ENCODE peak calls at places on chromosomes 2 and 18, in five cellular contexts. N, C, U, Y and K are unnamed samples.

GRCh38 chr2:94966689-94967088 is 58.8 kb upstream of the MAL start:
- DNase-seq in N (no peak), C (no peak), U (no peak), Y (no peak), K (no peak)

GRCh38 chr2:106189764-106190468 is 4.2 kb downstream of the UXS1 start:
- DNase-seq in N (no peak), C (no peak), U (no peak), Y (peak; percentile 67), K (no peak)

GRCh38 chr2:57448816-57449215 is 597.8 kb upstream of the VRK2 start:
- DNase-seq in N (no peak), C (no peak), U (no peak), Y (no peak), K (no peak)

GRCh38 chr2:241844066-241844728 is 14.5 kb downstream of the PDCD1 start:
- DNase-seq in N (peak; percentile 46), C (peak; percentile 45), U (peak; percentile 21), Y (peak; percentile 75), K (no peak)

GRCh38 chr18:9683418-9684396 is 24.4 kb upstream of the RAB31 start:
- DNase-seq in N (no peak), C (no peak), U (peak; percentile 59), Y (peak; percentile 79), K (no peak)

GRCh38 chr2:168583064-168583709 is 127.1 kb downstream of the CERS6 start:
- DNase-seq in N (no peak), C (no peak), U (no peak), Y (peak; percentile 44), K (no peak)

GRCh38 chr2:120005834-120006521 is 6.9 kb upstream of the EPB41L5 start:
- DNase-seq in N (no peak), C (no peak), U (no peak), Y (no peak), K (no peak)

GRCh38 chr2:226115102-226115831 is 684.4 kb downstream of the IRS1 start:
- DNase-seq in N (no peak), C (no peak), U (peak; percentile 48), Y (peak; percentile 94), K (no peak)

GRCh38 chr2:108594132-108594981 is 60.1 kb downstream of the LIMS1 start:
- DNase-seq in N (peak; percentile 44), C (no peak), U (no peak), Y (peak; percentile 92), K (no peak)

GRCh38 chr2:134539946-134540345 is 178.9 kb downstream of the TMEM163 start:
- DNase-seq in N (no peak), C (no peak), U (no peak), Y (no peak), K (no peak)

GRCh38 chr2:97678217-97678762 is 8.8 kb downstream of the C2orf92 start:
- DNase-seq in N (no peak), C (no peak), U (no peak), Y (no peak), K (no peak)

GRCh38 chr2:187266147-187266546 is 181.9 kb downstream of the CALCRL start:
- DNase-seq in N (no peak), C (no peak), U (no peak), Y (no peak), K (no peak)

GRCh38 chr2:105447476-105447875 is 48.6 kb upstream of the FHL2 start:
- DNase-seq in N (no peak), C (no peak), U (peak; percentile 33), Y (no peak), K (no peak)

GRCh38 chr2:122531803-122532344 is 776.4 kb downstream of the TSN start:
- DNase-seq in N (peak; percentile 29), C (peak; percentile 88), U (no peak), Y (no peak), K (peak; percentile 98)

GRCh38 chr18:76053551-76053950 is 441.5 kb downstream of the ZNF516 start:
- DNase-seq in N (no peak), C (no peak), U (no peak), Y (no peak), K (no peak)

GRCh38 chr2:218010116-218010837 is 7.5 kb upstream of the TNS1 start:
- DNase-seq in N (peak; percentile 51), C (peak; percentile 51), U (peak; percentile 11), Y (peak; percentile 56), K (no peak)

GRCh38 chr2:9264301-9264700 is 57.7 kb downstream of the ASAP2 start:
- DNase-seq in N (no peak), C (no peak), U (no peak), Y (no peak), K (no peak)

GRCh38 chr18:69770206-69770605 is 177.5 kb downstream of the CD226 start:
- DNase-seq in N (no peak), C (no peak), U (no peak), Y (no peak), K (no peak)

GRCh38 chr2:143607446-143608110 is 478.4 kb downstream of the ARHGAP15 start:
- DNase-seq in N (no peak), C (peak; percentile 34), U (no peak), Y (peak; percentile 41), K (peak; percentile 19)

GRCh38 chr2:99682280-99683060 is 192.7 kb upstream of the REV1 start:
- DNase-seq in N (no peak), C (no peak), U (peak; percentile 70), Y (no peak), K (peak; percentile 28)

GRCh38 chr18:22183647-22184161 is 14.3 kb downstream of the GATA6 start:
- DNase-seq in N (no peak), C (no peak), U (peak; percentile 72), Y (no peak), K (no peak)

GRCh38 chr2:40096360-40096759 is 317.3 kb upstream of the THUMPD2 start:
- DNase-seq in N (no peak), C (no peak), U (no peak), Y (no peak), K (no peak)

GRCh38 chr2:214465386-214466146 is 54.7 kb downstream of the VWC2L start:
- DNase-seq in N (no peak), C (no peak), U (peak; percentile 80), Y (peak; percentile 81), K (no peak)

GRCh38 chr2:120786559-120786960 is 50.9 kb downstream of the GLI2 start:
- DNase-seq in N (no peak), C (peak; percentile 80), U (no peak), Y (no peak), K (peak; percentile 60)

GRCh38 chr18:8952796-8953760 is 149.4 kb upstream of the NDUFV2 start:
- DNase-seq in N (no peak), C (no peak), U (peak; percentile 74), Y (peak; percentile 73), K (no peak)

GRCh38 chr18:57542801-57543427 is 43.6 kb downstream of the FECH start:
- DNase-seq in N (no peak), C (no peak), U (no peak), Y (no peak), K (no peak)

GRCh38 chr2:230557056-230557455 is 141.1 kb downstream of the SP100 start:
- DNase-seq in N (no peak), C (no peak), U (no peak), Y (no peak), K (no peak)

GRCh38 chr2:20635698-20636584 is 15.0 kb downstream of the HS1BP3 start:
- DNase-seq in N (peak; percentile 74), C (peak; percentile 93), U (peak; percentile 72), Y (peak; percentile 77), K (peak; percentile 70)

GRCh38 chr2:72116081-72116533 is 31.6 kb downstream of the CYP26B1 start:
- DNase-seq in N (no peak), C (peak; percentile 71), U (peak; percentile 85), Y (no peak), K (peak; percentile 78)

GRCh38 chr2:2717406-2717805 is 386.3 kb upstream of the MYT1L start:
- DNase-seq in N (no peak), C (no peak), U (no peak), Y (no peak), K (no peak)

GRCh38 chr2:166257859-166258258 is 117.9 kb downstream of the SCN9A start:
- DNase-seq in N (no peak), C (no peak), U (no peak), Y (no peak), K (no peak)

DNA sequence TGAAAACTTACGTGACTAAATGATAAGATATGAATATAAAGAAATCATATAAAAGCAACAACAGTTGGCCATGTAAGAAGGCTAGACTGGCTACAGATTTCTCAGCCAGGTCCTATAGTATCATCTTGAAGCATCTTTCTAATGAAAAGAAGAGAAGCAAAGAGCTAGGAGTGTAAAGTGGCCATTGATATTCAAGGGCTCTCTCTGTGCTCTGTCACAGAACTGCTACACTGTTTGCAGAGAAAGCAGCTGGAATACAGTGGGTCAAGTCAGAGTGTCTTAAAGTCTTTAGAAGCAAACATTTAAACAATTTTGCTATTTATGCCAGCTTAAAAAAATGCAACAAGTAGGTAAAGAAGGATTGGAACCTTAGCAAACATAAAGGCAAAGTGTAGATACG is 118.8 kb downstream of the SCN9A start:
- DNase-seq in N (no peak), C (no peak), U (no peak), Y (no peak), K (no peak)
- H2BK12ac ChIP-seq in N (no peak overlapping the region), C (no peak overlapping the region), U (no peak overlapping the region), Y (no peak overlapping the region), K (no peak overlapping the region)

GRCh38 chr18:34873966-34874365 is 163.9 kb downstream of the DTNA start:
- DNase-seq in N (no peak), C (no peak), U (no peak), Y (no peak), K (no peak)
- H2BK12ac ChIP-seq in N (no peak overlapping the region), C (no peak overlapping the region), U (no peak overlapping the region), Y (no peak overlapping the region), K (no peak overlapping the region)

DNA sequence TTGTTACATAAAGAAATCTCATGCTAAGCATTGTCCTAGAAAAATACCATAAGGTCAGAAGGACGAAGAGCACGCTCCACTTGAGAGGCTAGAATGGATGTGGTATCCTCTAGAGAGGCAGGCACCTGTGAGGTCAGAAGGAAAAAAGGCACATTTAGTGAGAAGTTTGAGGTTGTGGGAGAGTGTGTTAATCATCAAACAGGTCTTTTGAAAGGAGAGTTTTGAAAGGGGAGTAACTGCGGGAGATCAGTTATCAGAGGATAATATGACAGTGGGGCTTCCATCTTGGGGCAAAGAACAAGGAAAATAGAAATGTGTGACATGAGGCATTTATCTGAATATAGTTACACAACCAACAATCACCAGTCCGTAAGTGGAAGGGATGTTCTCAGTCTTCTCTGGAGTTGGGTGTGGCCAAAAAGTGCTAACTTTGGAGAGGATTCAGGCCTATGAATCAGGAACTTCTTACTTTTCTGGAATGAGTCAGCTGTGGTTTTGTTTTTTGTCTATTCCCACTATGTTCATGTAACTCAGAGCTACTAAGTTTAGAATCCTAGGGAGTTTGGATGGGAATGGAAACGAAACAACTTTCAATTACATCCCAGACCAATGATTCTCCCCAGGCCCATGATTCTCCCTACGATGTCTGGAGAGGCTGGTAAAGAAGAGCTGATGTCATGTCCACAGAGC is 451.4 kb upstream of the ST6GAL2 start:
- DNase-seq in N (no peak), C (no peak), U (no peak), Y (peak; percentile 56), K (no peak)
- H2BK12ac ChIP-seq in N (no peak overlapping the region), C (no peak overlapping the region), U (no peak overlapping the region), Y (no peak overlapping the region), K (no peak overlapping the region)

DNA sequence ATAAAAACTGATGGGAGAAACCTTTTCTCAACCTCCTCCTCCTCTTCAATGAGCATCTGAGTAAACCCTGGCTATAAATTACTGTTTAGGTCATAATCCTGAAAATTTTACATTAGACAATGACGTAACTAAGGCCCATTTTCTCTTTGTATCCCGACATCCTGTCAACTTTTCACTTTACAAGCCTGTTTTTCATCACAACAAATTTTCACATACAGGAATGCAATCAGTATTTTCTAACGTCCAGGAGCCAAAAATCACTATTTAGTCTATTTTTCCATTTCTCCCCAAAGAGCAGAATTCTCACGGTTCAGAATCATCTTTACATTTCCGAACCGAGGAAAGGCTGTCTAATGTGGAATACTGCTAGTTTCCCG is 1.2 kb downstream of the SPIRE1 start:
- DNase-seq in N (no peak), C (no peak), U (no peak), Y (peak; percentile 65), K (no peak)
- H2BK12ac ChIP-seq in N (no peak overlapping the region), C (no peak overlapping the region), U (peak overlapping the region; percentile 64), Y (no peak overlapping the region), K (no peak overlapping the region)